ENCODE peak calls at places on chromosomes 13 and 19, in ten cellular contexts. I, N, H, Y, M, L, A, P, E and B are unnamed samples.

GRCh38 chr13:109720758-109721184 is 65.6 kb downstream of the IRS2 start:
- DNase-seq in I (no peak), N (no peak), H (no peak), Y (no peak), M (no peak), L (no peak), A (no peak), P (no peak), E (peak), B (no peak)

GRCh38 chr19:38734426-38735256 is 9.6 kb downstream of the CAPN12 start:
- DNase-seq in I (peak), N (no peak), H (peak), Y (peak), M (peak), L (no peak), A (peak), P (no peak), E (peak), B (no peak)

GRCh38 chr13:110330491-110331001 is 23.5 kb downstream of the COL4A2 start:
- DNase-seq in I (no peak), N (no peak), H (peak), Y (no peak), M (no peak), L (peak), A (no peak), P (no peak), E (no peak), B (no peak)

GRCh38 chr13:46668302-46668720 is 115.3 kb downstream of the LRCH1 start:
- DNase-seq in I (peak), N (peak), H (peak), Y (no peak), M (no peak), L (peak), A (peak), P (no peak), E (no peak), B (peak)

GRCh38 chr19:43636121-43636683 is 3.4 kb downstream of the CADM4 start:
- DNase-seq in I (no peak), N (no peak), H (no peak), Y (peak), M (no peak), L (no peak), A (no peak), P (no peak), E (no peak), B (no peak)

GRCh38 chr19:18202759-18203407 is 959 bp downstream of the RAB3A start:
- DNase-seq in I (peak), N (no peak), H (no peak), Y (no peak), M (no peak), L (no peak), A (peak), P (no peak), E (no peak), B (peak)

GRCh38 chr13:33204130-33204927 is 81.2 kb downstream of the STARD13 start:
- DNase-seq in I (peak), N (peak), H (peak), Y (no peak), M (peak), L (peak), A (peak), P (peak), E (peak), B (peak)

GRCh38 chr19:35919306-35919705 is 11.2 kb upstream of the TYROBP start:
- DNase-seq in I (no peak), N (no peak), H (no peak), Y (no peak), M (no peak), L (no peak), A (no peak), P (no peak), E (no peak), B (no peak)

GRCh38 chr13:32381539-32381938 is 46.4 kb downstream of the N4BP2L1 start:
- DNase-seq in I (peak), N (peak), H (no peak), Y (no peak), M (no peak), L (peak), A (no peak), P (no peak), E (no peak), B (no peak)

GRCh38 chr13:79621449-79621848 is 140.5 kb downstream of the NDFIP2 start:
- DNase-seq in I (no peak), N (no peak), H (no peak), Y (no peak), M (no peak), L (no peak), A (no peak), P (no peak), E (no peak), B (no peak)

GRCh38 chr13:36986462-36987240 is 12.5 kb downstream of the ALG5 start:
- DNase-seq in I (no peak), N (no peak), H (no peak), Y (no peak), M (no peak), L (peak), A (no peak), P (no peak), E (no peak), B (no peak)

GRCh38 chr19:12783849-12784393 is 7.4 kb upstream of the JUNB start:
- DNase-seq in I (peak), N (no peak), H (peak), Y (no peak), M (no peak), L (no peak), A (peak), P (no peak), E (no peak), B (peak)

GRCh38 chr19:16628984-16629691 is 1.1 kb upstream of the MED26 start:
- DNase-seq in I (peak), N (peak), H (peak), Y (no peak), M (no peak), L (peak), A (peak), P (no peak), E (peak), B (peak)

GRCh38 chr19:5096536-5096935 is 127.6 kb downstream of the KDM4B start:
- DNase-seq in I (no peak), N (no peak), H (no peak), Y (no peak), M (no peak), L (no peak), A (no peak), P (no peak), E (no peak), B (no peak)

GRCh38 chr19:49421039-49421877 is 2.0 kb downstream of the PTH2 start:
- DNase-seq in I (peak), N (peak), H (peak), Y (no peak), M (no peak), L (peak), A (no peak), P (no peak), E (peak), B (peak)

GRCh38 chr19:48812094-48812929 is 1.5 kb upstream of the BCAT2 start:
- DNase-seq in I (peak), N (peak), H (peak), Y (peak), M (peak), L (peak), A (peak), P (peak), E (peak), B (peak)

GRCh38 chr13:101915755-101916107 is 463.3 kb downstream of the ITGBL1 start:
- DNase-seq in I (no peak), N (no peak), H (no peak), Y (no peak), M (no peak), L (no peak), A (no peak), P (no peak), E (no peak), B (no peak)

GRCh38 chr19:18975864-18976263 is 34.8 kb upstream of the HOMER3 start:
- DNase-seq in I (no peak), N (no peak), H (no peak), Y (no peak), M (no peak), L (no peak), A (no peak), P (no peak), E (no peak), B (no peak)

GRCh38 chr19:49570138-49570856 is 10.1 kb downstream of the NOSIP start:
- DNase-seq in I (peak), N (peak), H (no peak), Y (peak), M (no peak), L (peak), A (peak), P (no peak), E (peak), B (peak)

GRCh38 chr13:110418944-110419343 is 111.9 kb downstream of the COL4A2 start:
- DNase-seq in I (no peak), N (no peak), H (peak), Y (no peak), M (peak), L (no peak), A (no peak), P (no peak), E (no peak), B (no peak)

GRCh38 chr13:60838581-60838980 is 441.6 kb downstream of the TDRD3 start:
- DNase-seq in I (no peak), N (no peak), H (no peak), Y (no peak), M (no peak), L (no peak), A (no peak), P (no peak), E (no peak), B (no peak)

GRCh38 chr13:24097064-24097463 is 63.5 kb upstream of the SPATA13 start:
- DNase-seq in I (peak), N (no peak), H (no peak), Y (no peak), M (no peak), L (peak), A (no peak), P (no peak), E (no peak), B (peak)

GRCh38 chr13:52414963-52415362 is 9.0 kb upstream of the THSD1 start:
- DNase-seq in I (no peak), N (no peak), H (no peak), Y (peak), M (no peak), L (peak), A (no peak), P (no peak), E (no peak), B (no peak)

GRCh38 chr19:7391218-7391670 is 42.5 kb downstream of the ARHGEF18 start:
- DNase-seq in I (no peak), N (no peak), H (no peak), Y (peak), M (no peak), L (peak), A (no peak), P (no peak), E (peak), B (no peak)

GRCh38 chr13:28329395-28330158 is 165.4 kb downstream of the FLT1 start:
- DNase-seq in I (peak), N (no peak), H (peak), Y (peak), M (no peak), L (peak), A (peak), P (no peak), E (no peak), B (no peak)

GRCh38 chr13:43441916-43442315 is 344.9 kb downstream of the ENOX1 start:
- DNase-seq in I (no peak), N (no peak), H (no peak), Y (no peak), M (no peak), L (no peak), A (no peak), P (no peak), E (no peak), B (no peak)

GRCh38 chr19:56066152-56067023 is 54.7 kb downstream of the ZNF787 start:
- DNase-seq in I (peak), N (no peak), H (peak), Y (peak), M (peak), L (peak), A (peak), P (no peak), E (peak), B (peak)

GRCh38 chr19:27774337-27774736 is 1438.6 kb downstream of the UQCRFS1 start:
- DNase-seq in I (no peak), N (no peak), H (no peak), Y (no peak), M (no peak), L (no peak), A (no peak), P (no peak), E (no peak), B (no peak)

GRCh38 chr19:13959962-13960862 is 7.9 kb downstream of the DCAF15 start:
- DNase-seq in I (no peak), N (no peak), H (peak), Y (no peak), M (no peak), L (no peak), A (no peak), P (no peak), E (no peak), B (no peak)

GRCh38 chr19:13962738-13963602 is 10.7 kb downstream of the DCAF15 start:
- DNase-seq in I (peak), N (no peak), H (peak), Y (no peak), M (no peak), L (peak), A (peak), P (no peak), E (no peak), B (no peak)

GRCh38 chr19:13963603-13964105 is 11.3 kb downstream of the DCAF15 start:
- DNase-seq in I (no peak), N (no peak), H (no peak), Y (no peak), M (no peak), L (no peak), A (peak), P (no peak), E (no peak), B (no peak)

GRCh38 chr19:13960863-13961784 is 8.8 kb downstream of the DCAF15 start:
- DNase-seq in I (no peak), N (no peak), H (peak), Y (no peak), M (no peak), L (no peak), A (no peak), P (no peak), E (no peak), B (no peak)

DNA sequence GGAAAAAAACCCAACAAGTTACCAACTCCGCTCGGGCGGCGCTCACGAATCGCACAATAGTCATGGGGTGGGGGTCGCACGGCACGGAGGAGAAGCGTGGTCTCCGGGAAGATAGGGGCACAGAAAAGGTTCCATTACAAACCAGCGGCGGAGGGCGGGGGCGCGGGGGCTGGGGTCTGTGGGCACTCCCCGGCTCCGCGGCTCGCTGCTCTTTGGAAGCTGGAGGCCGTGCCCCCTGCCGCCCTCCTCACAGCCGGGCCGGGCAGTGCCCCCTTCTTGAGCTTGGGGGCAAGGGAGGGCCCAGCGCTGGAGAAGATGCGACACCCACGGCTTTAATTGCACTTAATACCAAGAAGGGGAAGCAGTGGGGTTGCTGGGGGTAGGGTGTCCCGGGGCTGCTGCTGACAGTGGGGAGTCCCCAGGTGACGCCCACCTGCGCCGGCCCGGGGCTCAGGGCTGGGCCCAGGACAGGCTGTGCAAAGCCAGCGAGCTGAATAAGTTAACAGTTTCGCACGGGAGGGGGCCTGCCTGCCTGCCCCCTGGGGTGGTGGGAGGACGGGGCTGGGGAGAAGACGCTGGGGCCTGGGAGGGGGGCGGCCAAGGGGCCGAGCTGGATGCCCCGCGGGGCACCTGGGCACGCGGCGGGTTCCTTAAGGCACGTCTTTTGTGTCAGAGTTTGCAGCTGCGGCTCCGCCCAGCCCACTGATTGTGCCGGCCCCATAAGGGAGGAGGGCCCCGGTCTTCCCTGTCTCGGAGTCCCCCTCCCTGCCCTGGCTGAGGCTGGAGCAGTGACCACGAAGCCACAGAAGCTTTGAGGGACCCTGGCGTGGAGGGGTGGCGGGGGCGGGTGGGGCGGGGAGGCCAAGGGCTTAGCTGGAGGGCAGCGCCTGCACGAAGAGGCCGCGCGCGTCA is 9.8 kb downstream of the DCAF15 start:
- DNase-seq in I (no peak), N (no peak), H (peak), Y (no peak), M (no peak), L (peak), A (no peak), P (no peak), E (no peak), B (no peak)
- TF ChIP-seq POLR2A in I (no peak), N (no peak), H (no peak), Y (no peak), M (no peak), L (no peak), A (no peak), P (no peak), E (no peak), B (no peak)

GRCh38 chr19:47267350-47267759 is 7.3 kb upstream of the INAFM1 start:
- DNase-seq in I (no peak), N (no peak), H (no peak), Y (no peak), M (no peak), L (no peak), A (no peak), P (no peak), E (no peak), B (peak)
- TF ChIP-seq POLR2A in I (no peak), N (no peak), H (no peak), Y (no peak), M (no peak), L (no peak), A (no peak), P (no peak), E (no peak), B (peak)

GRCh38 chr13:48532473-48533206 is at the start of gene RCBTB2:
- DNase-seq in I (peak), N (peak), H (peak), Y (peak), M (peak), L (peak), A (peak), P (peak), E (peak), B (peak)

GRCh38 chr13:48531416-48532145 is 1.3 kb downstream of the RCBTB2 start:
- DNase-seq in I (peak), N (no peak), H (no peak), Y (no peak), M (no peak), L (no peak), A (peak), P (no peak), E (no peak), B (no peak)

GRCh38 chr13:48528720-48529119 is 4.2 kb downstream of the RCBTB2 start:
- DNase-seq in I (no peak), N (no peak), H (no peak), Y (no peak), M (no peak), L (no peak), A (no peak), P (no peak), E (no peak), B (no peak)

GRCh38 chr13:48532146-48532472 is 771 bp downstream of the RCBTB2 start:
- DNase-seq in I (no peak), N (peak), H (no peak), Y (no peak), M (no peak), L (peak), A (no peak), P (peak), E (no peak), B (no peak)

GRCh38 chr13:48530833-48531232 is 2.0 kb downstream of the RCBTB2 start:
- DNase-seq in I (no peak), N (no peak), H (no peak), Y (no peak), M (no peak), L (no peak), A (no peak), P (no peak), E (no peak), B (no peak)
- TF ChIP-seq POLR2A in I (no peak), N (no peak), H (no peak), Y (no peak), M (no peak), L (no peak), A (no peak), P (no peak), E (no peak), B (no peak)

GRCh38 chr19:40416918-40417713 is 3.9 kb upstream of the PRX start:
- DNase-seq in I (peak), N (peak), H (peak), Y (no peak), M (peak), L (peak), A (no peak), P (no peak), E (peak), B (no peak)
- TF ChIP-seq POLR2A in I (no peak), N (no peak), H (peak), Y (no peak), M (no peak), L (no peak), A (peak), P (no peak), E (no peak), B (no peak)

GRCh38 chr19:46367434-46367833 is 20.5 kb downstream of the PPP5C start:
- DNase-seq in I (no peak), N (no peak), H (no peak), Y (no peak), M (peak), L (no peak), A (no peak), P (no peak), E (no peak), B (no peak)
- TF ChIP-seq POLR2A in I (no peak), N (no peak), H (no peak), Y (no peak), M (no peak), L (no peak), A (no peak), P (no peak), E (no peak), B (no peak)